ENCODE peak calls at places on chromosomes 4 and X, in six cellular contexts. Y, U, W, T, V and Z are unnamed samples. For H3K36me3, the result is how much of the 10 kb centered on the place peaks cover.

GRCh38 chr4:89024051-89024675 is 32.8 kb downstream of the FAM13A start:
- DNase-seq in T (peak), Y (peak), V (peak), U (no peak), W (peak), Z (peak)

GRCh38 chrX:41026326-41027136 is 58.7 kb upstream of the USP9X start:
- DNase-seq in W (no peak), Y (no peak), T (peak), V (no peak), U (no peak), Z (no peak)

GRCh38 chr4:47031011-47031678 is at the start of gene GABRB1:
- DNase-seq in W (no peak), U (peak), V (no peak), Y (peak), T (peak), Z (peak)

GRCh38 chr4:176680668-176681067 is 112.1 kb downstream of the VEGFC start:
- DNase-seq in Y (no peak), T (no peak), V (no peak), U (no peak), W (no peak), Z (no peak)

GRCh38 chrX:73850124-73851013 is 287.4 kb downstream of the CHIC1 start:
- DNase-seq in Y (peak), T (peak), U (peak), W (peak), V (no peak), Z (peak)

GRCh38 chr4:158999166-158999682 is 103.7 kb upstream of the RAPGEF2 start:
- DNase-seq in T (no peak), V (no peak), W (no peak), U (no peak), Y (no peak), Z (no peak)

GRCh38 chrX:103211012-103211715 is 3.7 kb upstream of the BEX4 start:
- DNase-seq in T (peak), Y (peak), V (peak), U (peak), W (peak), Z (peak)

GRCh38 chr4:85376285-85376684 is 98.7 kb upstream of the ARHGAP24 start:
- DNase-seq in T (no peak), W (no peak), V (no peak), Y (no peak), U (no peak), Z (no peak)

GRCh38 chr4:105392858-105393257 is 81.0 kb downstream of the PPA2 start:
- DNase-seq in T (no peak), V (no peak), U (no peak), Y (no peak), W (no peak), Z (no peak)

GRCh38 chr4:19675172-19675811 is 576.4 kb upstream of the SLIT2 start:
- DNase-seq in U (no peak), W (no peak), T (no peak), Y (peak), V (no peak), Z (no peak)

GRCh38 chr4:159608434-159608833 is 505.6 kb downstream of the RAPGEF2 start:
- DNase-seq in V (no peak), T (no peak), Y (no peak), U (no peak), W (no peak), Z (peak)

GRCh38 chr4:184751585-184751956 is 17.7 kb upstream of the CENPU start:
- DNase-seq in T (no peak), V (no peak), U (no peak), Y (no peak), W (no peak), Z (no peak)

GRCh38 chr4:3690576-3691152 is 75.5 kb upstream of the ADRA2C start:
- DNase-seq in T (no peak), V (no peak), Y (no peak), W (no peak), U (no peak), Z (no peak)

GRCh38 chr4:140867338-140867737 is 111.2 kb upstream of the TBC1D9 start:
- DNase-seq in Y (no peak), T (no peak), W (no peak), V (no peak), U (no peak), Z (no peak)

GRCh38 chr4:133154725-133155124 is 5.6 kb downstream of the PCDH10 start:
- DNase-seq in U (no peak), V (no peak), T (peak), Y (peak), W (peak), Z (peak)

GRCh38 chr4:16827762-16828724 is 70.4 kb downstream of the LDB2 start:
- DNase-seq in Y (no peak), U (no peak), V (no peak), T (no peak), W (no peak), Z (no peak)

GRCh38 chr4:98470831-98471230 is 187.6 kb downstream of the TSPAN5 start:
- DNase-seq in T (no peak), U (no peak), Y (no peak), W (no peak), V (no peak), Z (no peak)

GRCh38 chr4:73127839-73128448 is 58.4 kb upstream of the COX18 start:
- DNase-seq in T (peak), Y (peak), U (no peak), W (no peak), V (no peak), Z (peak)

GRCh38 chrX:115367455-115367854 is 77.9 kb downstream of the LUZP4 start:
- DNase-seq in T (no peak), U (no peak), V (no peak), Y (peak), W (no peak), Z (peak)

GRCh38 chr4:113289736-113290135 is 240.3 kb downstream of the ANK2 start:
- DNase-seq in V (no peak), U (no peak), T (no peak), W (no peak), Y (peak), Z (no peak)

GRCh38 chrX:129808829-129809745 is 29.3 kb downstream of the SASH3 start:
- DNase-seq in W (no peak), Y (peak), V (no peak), T (no peak), U (no peak), Z (peak)

GRCh38 chrX:15441464-15441863 is 51.7 kb downstream of the PIR start:
- DNase-seq in W (no peak), Y (no peak), U (no peak), V (no peak), T (peak), Z (no peak)

GRCh38 chr4:22129454-22130075 is 181.0 kb upstream of the KCNIP4 start:
- DNase-seq in U (no peak), V (no peak), T (peak), Y (peak), W (peak), Z (peak)

GRCh38 chr4:42050850-42051249 is 60.5 kb downstream of the SLC30A9 start:
- DNase-seq in V (no peak), T (no peak), Y (peak), U (no peak), W (no peak), Z (no peak)

GRCh38 chr4:15398732-15399131 is 29.1 kb upstream of the C1QTNF7 start:
- DNase-seq in T (no peak), V (no peak), U (no peak), W (no peak), Y (no peak), Z (peak)

GRCh38 chrX:74534569-74535038 is 79.8 kb downstream of the RLIM start:
- DNase-seq in W (no peak), V (no peak), U (no peak), T (no peak), Y (peak), Z (peak)

GRCh38 chr4:152516156-152516555 is 19.7 kb downstream of the FBXW7 start:
- DNase-seq in W (no peak), Y (peak), V (no peak), U (no peak), T (no peak), Z (peak)

GRCh38 chr4:11503166-11503565 is 74.5 kb upstream of the HS3ST1 start:
- DNase-seq in Y (no peak), T (no peak), V (no peak), W (no peak), U (no peak), Z (no peak)

GRCh38 chr4:69060651-69061308 is 35.5 kb upstream of the UGT2B7 start:
- DNase-seq in W (no peak), U (no peak), Y (no peak), T (no peak), V (no peak), Z (no peak)

GRCh38 chr4:189200346-189200745 is 740.3 kb upstream of the FRG1 start:
- DNase-seq in T (no peak), U (no peak), V (no peak), Y (no peak), W (no peak), Z (no peak)

GRCh38 chr4:80694178-80694577 is 336.3 kb upstream of the BMP3 start:
- DNase-seq in Y (no peak), U (no peak), W (no peak), T (no peak), V (no peak), Z (peak)

GRCh38 chrX:139932077-139932900 is 564 bp downstream of the ATP11C start:
- DNase-seq in W (no peak), V (peak), Y (peak), T (peak), U (peak), Z (no peak)

GRCh38 chr4:8297691-8298485 is 28.3 kb downstream of the HTRA3 start:
- DNase-seq in U (peak), W (no peak), V (no peak), Y (no peak), T (no peak), Z (no peak)

DNA sequence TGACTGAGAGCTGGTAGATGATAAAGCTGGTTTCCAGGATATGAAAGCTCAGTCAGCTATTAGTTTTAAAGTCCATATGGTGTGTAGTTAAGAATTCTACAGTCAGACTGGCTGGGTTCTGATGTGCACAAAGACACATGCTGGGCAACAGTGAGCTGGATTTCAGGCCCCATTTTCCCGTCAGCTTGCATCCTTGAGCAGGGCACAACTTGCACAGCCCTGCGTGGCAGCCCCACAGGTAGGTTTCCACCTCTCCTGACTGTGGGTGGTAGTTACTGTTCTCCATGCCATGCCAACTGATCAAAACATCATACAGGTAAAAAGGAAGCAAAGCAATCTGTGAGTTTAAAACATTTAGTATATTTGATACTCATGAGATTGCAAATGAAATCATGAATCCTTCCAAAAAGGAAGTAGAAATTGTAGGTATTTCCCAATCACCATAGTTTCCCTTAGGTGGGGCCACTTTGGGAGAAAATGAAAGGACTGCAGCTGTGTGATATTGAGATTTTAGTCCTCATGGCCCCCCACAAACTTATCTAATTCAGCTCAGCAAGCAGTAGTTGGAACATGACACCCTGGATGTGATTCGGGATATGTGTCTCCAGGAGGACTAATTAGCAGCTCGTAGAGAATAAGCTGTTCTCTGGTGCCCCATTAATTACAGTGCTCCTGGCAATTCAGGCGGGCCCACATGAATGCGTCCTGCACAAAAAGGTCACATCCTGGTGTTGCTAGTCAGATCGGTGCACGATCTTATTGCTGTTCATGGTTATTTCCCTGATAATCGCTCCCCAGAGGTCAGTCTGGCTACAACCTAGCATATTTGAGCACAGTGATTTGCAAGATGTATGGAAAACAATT is 42.4 kb upstream of the NOCT start:
- DNase-seq in Y (no peak), V (no peak), W (no peak), U (no peak), T (peak), Z (no peak)
- H3K36me3 ChIP-seq in Y (under half), V (under half), W (under half), U (under half), T (under half), Z (under half)

GRCh38 chr4:156293657-156294297 is 340.1 kb upstream of the CTSO start:
- DNase-seq in Y (peak), W (no peak), V (no peak), T (no peak), U (no peak), Z (peak)
- H3K4me3 ChIP-seq in Y (no peak), W (no peak), V (no peak), T (no peak), U (no peak), Z (no peak)

GRCh38 chr4:165331823-165332222 is 4.4 kb downstream of the MSMO1 start:
- DNase-seq in Y (no peak), U (no peak), V (no peak), W (no peak), T (no peak), Z (no peak)

GRCh38 chr4:165331316-165331715 is 3.8 kb downstream of the MSMO1 start:
- DNase-seq in T (no peak), U (no peak), V (no peak), Y (peak), W (no peak), Z (peak)

GRCh38 chr4:165336743-165337142 is 9.3 kb downstream of the MSMO1 start:
- DNase-seq in V (no peak), W (no peak), Y (no peak), U (no peak), T (no peak), Z (no peak)

GRCh38 chr4:165332502-165332901 is 5.0 kb downstream of the MSMO1 start:
- DNase-seq in V (no peak), W (no peak), Y (no peak), U (no peak), T (no peak), Z (no peak)

GRCh38 chr4:165335163-165335703 is 7.8 kb downstream of the MSMO1 start:
- DNase-seq in T (no peak), Y (no peak), W (no peak), V (no peak), U (no peak), Z (no peak)
- H3K36me3 ChIP-seq in T (under half), Y (under half), W (under half), V (under half), U (under half), Z (under half)

DNA sequence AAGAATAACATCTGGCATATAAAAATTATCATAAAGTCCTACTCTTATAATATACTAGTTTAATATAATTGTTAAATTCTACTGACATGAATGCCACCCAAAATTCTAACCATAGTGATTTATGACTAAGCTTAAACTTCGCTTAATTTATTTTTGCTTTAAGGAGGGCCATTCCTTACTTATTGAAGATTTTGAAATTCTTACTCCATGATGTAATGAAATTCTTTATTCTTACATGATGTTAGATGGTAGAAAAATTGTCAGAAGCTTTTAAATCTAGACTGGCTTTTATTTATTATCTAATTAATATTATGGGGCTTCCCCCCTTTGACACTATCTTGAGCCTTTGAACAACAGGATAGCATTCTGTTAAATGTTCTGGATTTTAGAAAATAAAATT is 19.5 kb upstream of the SUPT20HL2 start:
- DNase-seq in V (no peak), T (no peak), U (no peak), Y (no peak), W (no peak), Z (no peak)
- H3K4me3 ChIP-seq in V (no peak), T (no peak), U (no peak), Y (no peak), W (no peak), Z (no peak)

DNA sequence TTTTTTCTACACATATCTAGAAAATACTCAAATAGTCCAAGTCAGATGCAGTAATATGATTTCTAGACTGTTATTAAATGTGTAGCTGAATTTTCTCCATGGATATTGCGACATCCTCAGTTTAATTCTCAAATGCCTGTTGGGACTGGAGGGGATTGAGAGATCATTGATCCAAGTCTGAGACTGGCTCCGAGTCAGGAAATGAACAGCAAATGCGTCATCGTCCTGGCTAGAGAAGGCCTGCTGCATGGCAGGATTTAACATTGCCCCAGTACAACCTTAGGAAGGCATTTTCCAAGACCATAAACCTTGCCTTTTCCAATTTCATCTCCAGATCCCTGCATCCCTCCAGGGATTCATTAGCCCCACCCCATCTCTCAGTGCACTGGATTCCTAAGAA is 56.6 kb upstream of the SLC6A14 start:
- DNase-seq in U (no peak), T (no peak), V (no peak), W (no peak), Y (peak), Z (peak)
- H3K36me3 ChIP-seq in U (under half), T (under half), V (under half), W (under half), Y (under half), Z (under half)

DNA sequence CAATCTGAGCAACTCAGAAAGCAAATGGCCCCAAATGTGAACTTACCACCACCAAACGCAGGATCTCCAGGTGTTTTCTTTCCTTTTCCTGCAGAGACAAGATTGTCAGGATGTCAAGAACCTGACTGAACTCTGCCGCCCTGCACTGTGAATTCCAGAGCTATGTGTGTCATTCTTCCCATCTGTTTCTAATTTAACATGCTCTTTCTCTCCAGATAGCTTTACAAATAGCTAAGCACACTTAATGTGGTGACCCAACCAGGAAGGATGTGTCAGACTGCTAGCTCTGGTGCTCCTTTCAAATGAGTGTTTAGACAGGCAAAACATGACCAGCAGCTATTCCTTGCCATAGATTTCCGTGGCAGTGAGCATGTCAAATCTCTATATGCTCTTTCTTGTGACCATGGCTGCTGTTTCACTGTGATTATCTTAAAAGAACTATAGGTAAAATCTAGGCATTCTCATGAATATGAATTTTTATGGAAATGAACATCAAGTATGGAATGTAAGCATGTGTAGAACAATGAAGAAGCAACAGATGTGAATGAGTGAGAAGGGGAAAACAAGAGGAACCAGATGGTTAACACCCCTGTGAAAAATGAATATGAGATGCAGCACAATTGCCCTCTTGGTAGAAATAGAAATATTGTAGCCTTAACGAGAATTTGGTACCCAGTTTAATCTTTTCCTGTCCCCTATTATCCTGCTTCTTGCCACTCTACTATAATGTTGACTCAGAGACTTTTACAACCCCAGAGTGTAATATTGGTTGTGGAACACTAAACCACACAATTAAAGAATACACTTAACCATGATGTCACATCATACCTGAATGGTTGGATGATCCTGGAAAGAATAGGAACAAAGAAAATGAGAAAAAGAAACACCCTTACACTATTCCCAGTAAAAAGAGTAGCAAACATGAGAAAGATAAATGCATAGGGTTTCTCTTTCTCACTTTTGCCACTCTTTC is 247.8 kb upstream of the DKK2 start:
- DNase-seq in V (no peak), Y (peak), U (no peak), T (no peak), W (no peak), Z (peak)
- H3K4me3 ChIP-seq in V (no peak), Y (peak), U (no peak), T (no peak), W (no peak), Z (no peak)

GRCh38 chr4:183205193-183205592 is 106.1 kb downstream of the WWC2 start:
- DNase-seq in U (no peak), V (no peak), T (no peak), W (no peak), Y (no peak), Z (no peak)

GRCh38 chr4:183197140-183197539 is 98.1 kb downstream of the WWC2 start:
- DNase-seq in T (no peak), W (no peak), V (no peak), U (no peak), Y (no peak), Z (no peak)

GRCh38 chr4:183204793-183205192 is 105.7 kb downstream of the WWC2 start:
- DNase-seq in Y (no peak), W (no peak), U (no peak), T (no peak), V (no peak), Z (no peak)

GRCh38 chr4:183201331-183201730 is 102.3 kb downstream of the WWC2 start:
- DNase-seq in T (no peak), U (no peak), W (no peak), V (no peak), Y (peak), Z (peak)

DNA sequence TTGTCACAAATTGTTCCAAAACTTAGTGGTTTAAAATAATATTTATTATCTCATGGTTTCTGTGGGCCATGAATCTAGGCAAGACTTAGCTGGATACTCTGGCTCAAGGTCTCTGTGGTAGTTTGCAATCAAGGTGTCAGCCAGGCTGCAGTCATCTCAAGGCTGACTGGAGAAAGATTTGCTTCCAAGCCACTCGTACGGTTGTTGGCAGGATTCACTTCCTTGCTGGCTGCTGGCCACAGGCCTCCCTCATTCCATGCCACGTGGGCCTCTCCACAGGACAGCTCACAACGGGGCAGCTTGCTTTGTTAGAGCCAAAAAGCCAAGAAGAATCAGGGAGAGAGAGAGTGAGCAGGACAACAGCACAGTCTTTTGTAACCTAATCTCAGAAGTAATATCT is 101.4 kb downstream of the WWC2 start:
- DNase-seq in Y (peak), U (peak), W (no peak), V (no peak), T (peak), Z (peak)
- H3K36me3 ChIP-seq in Y (under half), U (under half), W (under half), V (under half), T (under half), Z (under half)

GRCh38 chrX:55451125-55451524 is 802 bp upstream of the MAGEH1 start:
- DNase-seq in V (no peak), U (no peak), Y (peak), W (no peak), T (no peak), Z (no peak)
- H3K4me3 ChIP-seq in V (peak), U (peak), Y (peak), W (no peak), T (no peak), Z (no peak)